ENCODE peak calls at places on chromosomes 13 and 19, in four cellular contexts. C, V, T and H are unnamed samples.

GRCh38 chr13:19862511-19863313 is 737 bp downstream of the ZMYM5 start:
- DNase-seq in V (peak; percentile 21), T (no peak), C (peak; percentile 12), H (peak; percentile 25)

GRCh38 chr13:73792796-73793195 is 341.4 kb downstream of the KLF12 start:
- DNase-seq in V (no peak), T (no peak), C (no peak), H (no peak)

GRCh38 chr19:18520848-18521691 is 800 bp downstream of the ELL start:
- DNase-seq in T (no peak), V (peak; percentile 40), C (peak; percentile 40), H (no peak)

GRCh38 chr13:106986033-106986484 is 418.1 kb upstream of the ARGLU1 start:
- DNase-seq in T (no peak), V (peak; percentile 13), C (no peak), H (no peak)

GRCh38 chr13:36806102-36806501 is 12.9 kb upstream of the RFXAP start:
- DNase-seq in C (no peak), T (no peak), V (no peak), H (no peak)

GRCh38 chr19:21202865-21203494 is 61.1 kb downstream of the ZNF431 start:
- DNase-seq in T (no peak), V (no peak), C (peak; percentile 18), H (no peak)

GRCh38 chr13:67990868-67991267 is 760.7 kb upstream of the PCDH9 start:
- DNase-seq in V (no peak), C (no peak), T (no peak), H (no peak)

GRCh38 chr13:41276824-41277223 is 13.4 kb upstream of the MTRF1 start:
- DNase-seq in V (no peak), C (no peak), T (no peak), H (no peak)

GRCh38 chr19:12737666-12738351 is 512 bp downstream of the GET3 start:
- DNase-seq in C (no peak), T (no peak), V (no peak), H (no peak)

GRCh38 chr13:75610466-75610865 is 25.7 kb upstream of the LMO7 start:
- DNase-seq in C (no peak), T (no peak), V (no peak), H (no peak)

GRCh38 chr13:96179309-96179708 is 89.4 kb downstream of the HS6ST3 start:
- DNase-seq in C (no peak), V (no peak), T (no peak), H (no peak)

GRCh38 chr13:88384542-88384941 is 713.4 kb downstream of the SLITRK5 start:
- DNase-seq in T (no peak), V (no peak), C (no peak), H (no peak)

GRCh38 chr19:27858981-27859581 is 1353.9 kb downstream of the UQCRFS1 start:
- DNase-seq in V (no peak), T (no peak), C (no peak), H (no peak)

GRCh38 chr13:99733346-99733745 is 232.1 kb downstream of the TM9SF2 start:
- DNase-seq in T (no peak), C (no peak), V (no peak), H (no peak)

GRCh38 chr13:27172495-27172842 is 858 bp upstream of the USP12 start:
- DNase-seq in C (no peak), V (no peak), T (no peak), H (no peak)

GRCh38 chr19:47790398-47790814 is 11.9 kb downstream of the SELENOW start:
- DNase-seq in C (peak; percentile 70), T (no peak), V (peak; percentile 54), H (peak; percentile 91)

GRCh38 chr13:109154146-109154545 is 524.7 kb downstream of the MYO16 start:
- DNase-seq in V (no peak), C (no peak), T (no peak), H (no peak)
- H3K4me1 ChIP-seq in V (peaks cover 12% of the 10 kb centered on the region), C (no peaks in the 10 kb centered on the region), T (no peaks in the 10 kb centered on the region), H (no peaks in the 10 kb centered on the region)

GRCh38 chr19:45641274-45642105 is 2.3 kb upstream of the EML2 start:
- DNase-seq in V (peak; percentile 51), T (peak; percentile 55), C (peak; percentile 87), H (peak; percentile 35)
- TF ChIP-seq CTCF in V (no peak), T (no peak), C (no peak), H (no peak)

DNA sequence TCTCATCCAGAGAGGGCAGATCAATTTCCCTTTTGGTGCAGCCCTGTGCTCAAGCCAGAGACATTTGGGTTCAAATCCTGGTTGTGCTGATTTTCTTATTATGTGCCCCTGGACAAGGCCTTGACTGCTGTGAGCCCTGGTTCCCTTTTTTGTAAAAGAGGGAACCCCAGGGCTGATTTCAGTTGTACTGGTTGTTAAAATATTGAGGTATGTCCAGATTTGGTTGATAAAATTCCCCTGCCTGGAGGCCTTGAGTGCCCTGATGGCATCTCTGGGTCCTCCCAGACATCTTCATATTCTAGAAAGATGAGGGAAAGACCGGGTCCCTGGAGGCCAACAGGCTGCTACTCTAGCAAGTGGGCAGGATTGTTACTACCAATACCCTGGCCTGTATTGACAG is 14.4 kb upstream of the PLAUR start:
- DNase-seq in V (no peak), C (no peak), T (no peak), H (no peak)
- H3K27ac ChIP-seq in V (no peak overlapping the region), C (no peak overlapping the region), T (no peak overlapping the region), H (no peak overlapping the region)

GRCh38 chr19:39405261-39405912 is 1.3 kb upstream of the ZFP36 start:
- DNase-seq in V (no peak), C (no peak), T (no peak), H (no peak)

GRCh38 chr19:39405930-39406655 is 554 bp upstream of the ZFP36 start:
- DNase-seq in V (no peak), T (no peak), C (no peak), H (peak; percentile 81)

GRCh38 chr19:39402417-39403297 is 4.0 kb upstream of the ZFP36 start:
- DNase-seq in T (peak; percentile 83), C (peak; percentile 91), V (peak; percentile 95), H (peak; percentile 90)

GRCh38 chr19:39401549-39402416 is 4.9 kb upstream of the ZFP36 start:
- DNase-seq in C (no peak), T (peak; percentile 78), V (peak; percentile 64), H (peak; percentile 79)

DNA sequence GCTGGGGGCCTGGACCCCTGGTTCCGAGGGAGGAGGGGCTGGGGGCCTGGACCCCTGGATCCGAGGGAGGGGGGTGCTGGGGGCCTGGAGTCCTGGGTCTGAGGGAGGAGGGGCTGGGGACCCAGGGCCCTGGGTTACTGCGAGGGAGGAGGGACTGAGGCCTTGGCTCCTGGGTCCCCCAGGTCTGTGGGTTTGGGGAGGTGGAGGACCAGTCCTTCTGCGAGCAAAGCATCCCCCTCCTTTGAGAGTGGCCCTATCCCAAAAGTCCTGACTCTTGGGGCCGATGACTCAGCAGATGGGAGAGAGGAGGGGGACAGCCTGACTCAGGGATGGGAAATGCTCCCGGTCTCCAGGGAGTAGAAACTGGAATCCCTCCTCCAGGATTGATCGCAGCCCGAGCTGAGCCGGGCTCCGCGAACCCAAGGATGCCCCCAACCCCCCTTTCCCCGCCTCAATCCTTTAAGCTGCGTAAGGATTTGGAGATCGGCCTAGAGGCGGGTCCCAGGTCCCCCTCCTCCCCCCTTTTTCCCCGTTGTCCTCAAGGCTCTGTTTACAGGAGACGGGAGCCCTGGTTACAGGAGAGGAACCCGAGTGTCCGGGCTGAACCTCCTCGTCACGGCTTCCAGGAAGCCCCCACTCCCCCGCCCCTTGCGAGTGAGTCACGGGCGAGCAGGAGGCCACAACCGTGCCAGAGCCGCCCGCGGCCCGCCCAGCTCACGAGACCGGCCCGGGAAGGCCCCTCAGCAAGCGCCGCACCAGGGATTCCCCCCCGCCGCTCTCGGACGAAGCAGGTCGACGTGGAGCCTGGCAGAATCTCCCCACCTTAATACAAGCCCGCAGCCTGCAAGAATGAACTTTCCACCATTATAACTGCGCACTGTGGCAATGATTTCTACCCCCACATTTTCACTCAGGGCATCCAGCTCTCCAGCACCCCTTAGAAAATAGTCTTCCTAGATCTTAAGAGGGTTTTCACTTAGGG is 3.0 kb upstream of the ZFP36 start:
- DNase-seq in T (peak; percentile 100), V (peak; percentile 100), C (peak; percentile 86), H (peak; percentile 93)
- H3K4me1 ChIP-seq in T (peaks cover 8% of the 10 kb centered on the region), V (peaks cover 35% of the 10 kb centered on the region), C (no peaks in the 10 kb centered on the region), H (peaks cover 66% of the 10 kb centered on the region)

GRCh38 chr19:38556521-38557174 is 61.1 kb downstream of the MAP4K1 start:
- DNase-seq in T (no peak), V (no peak), C (no peak), H (no peak)
- TF ChIP-seq CTCF in T (no peak), V (no peak), C (no peak), H (no peak)

DNA sequence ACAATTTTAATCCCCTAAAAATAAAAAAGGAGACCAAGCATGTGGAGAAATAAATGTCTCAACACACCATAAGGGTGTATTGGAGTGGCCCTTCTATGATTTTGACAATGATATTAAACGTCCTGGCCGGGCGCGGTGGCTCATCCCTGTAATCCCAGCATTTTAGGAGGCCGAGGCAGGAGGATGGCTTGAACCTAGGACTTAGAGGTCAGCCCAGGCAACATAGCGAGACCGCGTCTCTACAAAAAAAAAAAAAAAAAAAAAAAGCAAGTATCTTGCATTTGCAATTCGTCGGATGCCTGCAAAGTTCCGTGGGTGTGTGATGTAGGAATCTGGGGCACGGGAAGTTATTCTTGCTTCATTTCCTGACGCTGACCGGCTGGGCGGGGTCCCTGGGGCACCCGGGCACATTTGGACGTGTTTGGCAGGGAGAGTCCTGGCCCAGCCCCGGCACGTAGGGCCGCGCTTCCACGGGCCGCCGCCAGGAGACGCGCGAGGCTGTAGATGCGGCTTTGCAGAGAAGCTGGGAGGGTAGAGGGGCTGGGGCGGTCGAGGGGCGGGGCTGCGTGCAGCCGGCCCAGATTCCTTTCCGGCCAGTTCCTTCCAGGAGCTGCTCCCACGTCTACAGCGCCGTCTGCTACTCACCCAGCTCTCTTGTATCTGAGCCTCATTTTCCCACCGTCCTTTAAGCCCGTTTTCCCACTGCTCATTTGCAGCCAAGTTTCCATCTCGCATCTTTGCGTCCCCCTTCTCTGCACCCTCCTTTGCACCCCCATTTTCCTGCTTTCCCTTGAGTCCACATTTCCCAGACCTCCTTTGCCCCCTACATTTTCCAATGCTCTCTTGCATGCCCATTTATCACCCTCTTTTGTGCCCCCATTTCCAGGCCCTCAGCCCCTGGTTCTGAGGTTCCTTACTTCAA is 2.2 kb upstream of the TSPAN16 start:
- DNase-seq in C (peak; percentile 87), V (peak; percentile 86), T (peak; percentile 88), H (peak; percentile 84)
- H3K27ac ChIP-seq in C (no peak overlapping the region), V (peak overlapping the region; percentile 38), T (peak overlapping the region; percentile 61), H (no peak overlapping the region)

DNA sequence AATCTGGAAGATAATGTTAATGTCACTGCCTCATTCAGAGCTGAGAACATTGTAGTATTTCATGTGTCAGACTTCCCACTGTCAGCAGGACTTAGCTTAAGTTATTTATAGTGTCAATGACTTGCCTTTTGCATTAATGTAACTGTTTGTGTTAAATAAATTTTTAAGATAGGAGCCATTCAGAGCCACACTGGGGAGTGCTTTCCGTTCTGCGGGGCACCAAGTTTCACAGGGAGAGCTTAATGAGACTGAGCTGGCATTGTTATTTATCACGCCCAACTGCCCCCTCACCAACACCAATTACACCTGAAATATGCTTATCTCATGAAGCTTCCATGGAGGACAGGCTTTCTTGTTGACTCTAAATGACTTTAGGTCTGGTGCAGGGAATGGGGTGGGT is 226.9 kb upstream of the UBL3 start:
- DNase-seq in V (no peak), T (no peak), C (no peak), H (no peak)
- H3K4me1 ChIP-seq in V (no peaks in the 10 kb centered on the region), T (no peaks in the 10 kb centered on the region), C (no peaks in the 10 kb centered on the region), H (no peaks in the 10 kb centered on the region)